ENCODE peak calls at places on chromosome X, in five cellular contexts. V is RKO; J is stimulated activated CD4-positive, alpha-beta T cell treated with anti-CD3 and anti-CD28 coated beads, Interleukin-4, amount 100 ng/mL, for 24 hours; H is ovary; C is stimulated activated naive CD4-positive, alpha-beta T cell. L is an unnamed sample.

GRCh38 chrX:51332188-51332942 is at the start of gene NUDT10:
- DNase-seq in C (no peak), H (peak; percentile 79), J (peak; percentile 35), V (no peak), L (no peak)

GRCh38 chrX:153770606-153771175 is 6.6 kb downstream of the PLXNB3 start:
- DNase-seq in J (no peak), C (no peak), V (no peak), H (no peak), L (no peak)

GRCh38 chrX:10797493-10797892 is 177.1 kb upstream of the MID1 start:
- DNase-seq in C (no peak), H (no peak), V (no peak), J (no peak), L (no peak)

GRCh38 chrX:39753296-39753996 is 344.3 kb downstream of the BCOR start:
- DNase-seq in H (no peak), J (no peak), C (no peak), V (no peak), L (no peak)

GRCh38 chrX:23870041-23870440 is 37.7 kb downstream of the APOO start:
- DNase-seq in V (no peak), J (no peak), C (no peak), H (no peak), L (no peak)

GRCh38 chrX:149757206-149758067 is 16.4 kb upstream of the HSFX1 start:
- DNase-seq in C (no peak), H (no peak), V (no peak), J (no peak), L (no peak)

GRCh38 chrX:103663921-103664320 is 22.6 kb downstream of the MORF4L2 start:
- DNase-seq in C (no peak), V (no peak), H (no peak), J (no peak), L (no peak)

GRCh38 chrX:149491812-149492211 is 13.3 kb downstream of the IDS start:
- DNase-seq in V (no peak), J (no peak), C (no peak), H (no peak), L (no peak)

GRCh38 chrX:16869393-16870094 is 618 bp downstream of the RBBP7 start:
- DNase-seq in V (peak; percentile 44), H (no peak), J (peak; percentile 45), C (peak; percentile 43), L (peak; percentile 2)

GRCh38 chrX:70445197-70445656 is 592 bp downstream of the DLG3 start:
- DNase-seq in J (no peak), V (no peak), H (no peak), C (no peak), L (no peak)

GRCh38 chrX:119757979-119758681 is at the start of gene SOWAHD:
- DNase-seq in V (no peak), C (peak; percentile 34), H (peak; percentile 37), J (peak; percentile 13), L (peak; percentile 9)

GRCh38 chrX:1388651-1389050 is 3.3 kb downstream of the SLC25A6 start:
- DNase-seq in H (no peak), J (no peak), C (no peak), V (no peak), L (no peak)

GRCh38 chrX:48911407-48912182 is at the start of gene SLC35A2:
- DNase-seq in J (peak; percentile 87), H (peak; percentile 78), V (peak; percentile 56), C (peak; percentile 76), L (peak; percentile 77)

GRCh38 chrX:151722241-151722846 is 6.5 kb downstream of the FATE1 start:
- DNase-seq in J (no peak), V (no peak), C (no peak), H (no peak), L (no peak)

GRCh38 chrX:150465326-150465725 is 102.2 kb downstream of the MAMLD1 start:
- DNase-seq in H (no peak), C (no peak), J (no peak), V (no peak), L (no peak)

GRCh38 chrX:25021132-25021498 is 5.3 kb upstream of the ARX start:
- DNase-seq in J (no peak), V (no peak), C (no peak), H (no peak), L (no peak)

GRCh38 chrX:19593684-19594083 is 78.4 kb upstream of the MAP3K15 start:
- DNase-seq in C (no peak), H (no peak), J (peak; percentile 29), V (peak; percentile 60), L (peak; percentile 0)

GRCh38 chrX:17519349-17519748 is 144.3 kb downstream of the NHS start:
- DNase-seq in V (no peak), J (no peak), H (peak; percentile 64), C (no peak), L (no peak)

GRCh38 chrX:1246816-1247215 is 21.8 kb upstream of the CSF2RA start:
- DNase-seq in H (peak; percentile 8), C (peak; percentile 72), V (peak; percentile 60), J (peak; percentile 91), L (peak; percentile 67)

GRCh38 chrX:149512225-149512885 is 7.2 kb upstream of the IDS start:
- DNase-seq in J (peak; percentile 61), H (no peak), V (peak; percentile 41), C (peak; percentile 40), L (peak; percentile 21)

GRCh38 chrX:48945517-48946348 is 11.7 kb downstream of the OTUD5 start:
- DNase-seq in H (peak; percentile 35), C (peak; percentile 28), J (peak; percentile 53), V (peak; percentile 68), L (peak; percentile 15)

GRCh38 chrX:20531667-20532066 is 265.0 kb upstream of the RPS6KA3 start:
- DNase-seq in C (no peak), J (no peak), H (no peak), V (no peak), L (no peak)

GRCh38 chrX:21400408-21401121 is 26.3 kb downstream of the CNKSR2 start:
- DNase-seq in C (no peak), V (no peak), J (no peak), H (no peak), L (no peak)

GRCh38 chrX:69314436-69315348 is 149.4 kb upstream of the PJA1 start:
- DNase-seq in C (no peak), V (no peak), H (no peak), J (no peak), L (no peak)

GRCh38 chrX:7100022-7100421 is 47.5 kb upstream of the STS start:
- DNase-seq in J (no peak), H (no peak), C (no peak), V (no peak), L (no peak)

L was measured in effector CD8-positive, alpha-beta T cell.